ENCODE peak calls at places on chromosomes 11 and 22, in eight cellular contexts. One of them, this sample, is unnamed.

GRCh38 chr11:3340025-3340424 is 38.9 kb downstream of the ZNF195 start:
- DNase-seq in SJSA1: peak; percentile 59
- DNase-seq in cardiac muscle cell: peak; percentile 71
- DNase-seq in ovary: no peak
- DNase-seq in mucosa of descending colon: no peak
- DNase-seq in endothelial cell of umbilical vein: peak; percentile 47
- DNase-seq in fibroblast of lung: peak; percentile 59
- DNase-seq in neural progenitor cell: no peak
- DNase-seq in this sample: no peak

GRCh38 chr22:41830174-41830573 is 2.7 kb upstream of the SREBF2 start:
- DNase-seq in SJSA1: no peak
- DNase-seq in cardiac muscle cell: no peak
- DNase-seq in ovary: no peak
- DNase-seq in mucosa of descending colon: no peak
- DNase-seq in endothelial cell of umbilical vein: no peak
- DNase-seq in fibroblast of lung: no peak
- DNase-seq in neural progenitor cell: no peak
- DNase-seq in this sample: no peak

GRCh38 chr11:96075532-96075959 is 151.6 kb upstream of the MTMR2 start:
- DNase-seq in SJSA1: no peak
- DNase-seq in cardiac muscle cell: no peak
- DNase-seq in ovary: no peak
- DNase-seq in mucosa of descending colon: no peak
- DNase-seq in endothelial cell of umbilical vein: no peak
- DNase-seq in fibroblast of lung: no peak
- DNase-seq in neural progenitor cell: no peak
- DNase-seq in this sample: no peak

GRCh38 chr11:50182486-50182885 is 149.8 kb downstream of the OR4C45 start:
- DNase-seq in SJSA1: no peak
- DNase-seq in cardiac muscle cell: no peak
- DNase-seq in ovary: no peak
- DNase-seq in mucosa of descending colon: no peak
- DNase-seq in endothelial cell of umbilical vein: no peak
- DNase-seq in fibroblast of lung: no peak
- DNase-seq in neural progenitor cell: no peak
- DNase-seq in this sample: no peak

GRCh38 chr11:64051297-64051696 is 15.6 kb downstream of the FLRT1 start:
- DNase-seq in SJSA1: no peak
- DNase-seq in cardiac muscle cell: no peak
- DNase-seq in ovary: no peak
- DNase-seq in mucosa of descending colon: no peak
- DNase-seq in endothelial cell of umbilical vein: no peak
- DNase-seq in fibroblast of lung: no peak
- DNase-seq in neural progenitor cell: no peak
- DNase-seq in this sample: no peak

GRCh38 chr11:80980221-80980620 is 1539.4 kb upstream of the TENM4 start:
- DNase-seq in SJSA1: no peak
- DNase-seq in cardiac muscle cell: no peak
- DNase-seq in ovary: no peak
- DNase-seq in mucosa of descending colon: no peak
- DNase-seq in endothelial cell of umbilical vein: peak; percentile 57
- DNase-seq in fibroblast of lung: peak; percentile 28
- DNase-seq in neural progenitor cell: no peak
- DNase-seq in this sample: no peak

GRCh38 chr11:126082251-126083109 is 19.8 kb upstream of the CDON start:
- DNase-seq in SJSA1: no peak
- DNase-seq in cardiac muscle cell: no peak
- DNase-seq in ovary: no peak
- DNase-seq in mucosa of descending colon: no peak
- DNase-seq in endothelial cell of umbilical vein: no peak
- DNase-seq in fibroblast of lung: no peak
- DNase-seq in neural progenitor cell: peak; percentile 54
- DNase-seq in this sample: no peak

GRCh38 chr11:12577746-12578644 is 96.2 kb upstream of the TEAD1 start:
- DNase-seq in SJSA1: no peak
- DNase-seq in cardiac muscle cell: no peak
- DNase-seq in ovary: no peak
- DNase-seq in mucosa of descending colon: no peak
- DNase-seq in endothelial cell of umbilical vein: no peak
- DNase-seq in fibroblast of lung: no peak
- DNase-seq in neural progenitor cell: peak; percentile 42
- DNase-seq in this sample: no peak

GRCh38 chr11:7160814-7161489 is 72.2 kb downstream of the RBMXL2 start:
- DNase-seq in SJSA1: no peak
- DNase-seq in cardiac muscle cell: no peak
- DNase-seq in ovary: no peak
- DNase-seq in mucosa of descending colon: no peak
- DNase-seq in endothelial cell of umbilical vein: no peak
- DNase-seq in fibroblast of lung: no peak
- DNase-seq in neural progenitor cell: no peak
- DNase-seq in this sample: no peak

GRCh38 chr11:76626921-76627391 is 43.6 kb downstream of the LRRC32 start:
- DNase-seq in SJSA1: peak; percentile 39
- DNase-seq in cardiac muscle cell: peak; percentile 63
- DNase-seq in ovary: no peak
- DNase-seq in mucosa of descending colon: no peak
- DNase-seq in endothelial cell of umbilical vein: no peak
- DNase-seq in fibroblast of lung: no peak
- DNase-seq in neural progenitor cell: no peak
- DNase-seq in this sample: no peak

GRCh38 chr22:17896552-17896951 is 122.3 kb upstream of the BID start:
- DNase-seq in SJSA1: no peak
- DNase-seq in cardiac muscle cell: peak; percentile 27
- DNase-seq in ovary: no peak
- DNase-seq in mucosa of descending colon: no peak
- DNase-seq in endothelial cell of umbilical vein: no peak
- DNase-seq in fibroblast of lung: peak; percentile 52
- DNase-seq in neural progenitor cell: peak; percentile 69
- DNase-seq in this sample: no peak

GRCh38 chr11:129951201-129951882 is 51.3 kb downstream of the PRDM10 start:
- DNase-seq in SJSA1: no peak
- DNase-seq in cardiac muscle cell: peak; percentile 41
- DNase-seq in ovary: no peak
- DNase-seq in mucosa of descending colon: no peak
- DNase-seq in endothelial cell of umbilical vein: no peak
- DNase-seq in fibroblast of lung: no peak
- DNase-seq in neural progenitor cell: no peak
- DNase-seq in this sample: no peak

GRCh38 chr22:28930357-28931007 is 47.1 kb downstream of the ZNRF3 start:
- DNase-seq in SJSA1: no peak
- DNase-seq in cardiac muscle cell: peak; percentile 47
- DNase-seq in ovary: no peak
- DNase-seq in mucosa of descending colon: no peak
- DNase-seq in endothelial cell of umbilical vein: peak; percentile 55
- DNase-seq in fibroblast of lung: no peak
- DNase-seq in neural progenitor cell: peak; percentile 30
- DNase-seq in this sample: no peak

GRCh38 chr11:115338476-115338875 is 165.7 kb downstream of the CADM1 start:
- DNase-seq in SJSA1: no peak
- DNase-seq in cardiac muscle cell: peak; percentile 40
- DNase-seq in ovary: no peak
- DNase-seq in mucosa of descending colon: no peak
- DNase-seq in endothelial cell of umbilical vein: no peak
- DNase-seq in fibroblast of lung: peak; percentile 23
- DNase-seq in neural progenitor cell: no peak
- DNase-seq in this sample: no peak

GRCh38 chr11:90757851-90758494 is 535.1 kb upstream of the CHORDC1 start:
- DNase-seq in SJSA1: no peak
- DNase-seq in cardiac muscle cell: no peak
- DNase-seq in ovary: no peak
- DNase-seq in mucosa of descending colon: no peak
- DNase-seq in endothelial cell of umbilical vein: no peak
- DNase-seq in fibroblast of lung: no peak
- DNase-seq in neural progenitor cell: no peak
- DNase-seq in this sample: no peak

GRCh38 chr22:29665486-29665885 is 54.3 kb upstream of the CABP7 start:
- DNase-seq in SJSA1: no peak
- DNase-seq in cardiac muscle cell: no peak
- DNase-seq in ovary: no peak
- DNase-seq in mucosa of descending colon: no peak
- DNase-seq in endothelial cell of umbilical vein: no peak
- DNase-seq in fibroblast of lung: no peak
- DNase-seq in neural progenitor cell: no peak
- DNase-seq in this sample: no peak

GRCh38 chr22:49586244-49586748 is 241.4 kb downstream of the BRD1 start:
- DNase-seq in SJSA1: no peak
- DNase-seq in cardiac muscle cell: no peak
- DNase-seq in ovary: no peak
- DNase-seq in mucosa of descending colon: no peak
- DNase-seq in endothelial cell of umbilical vein: peak; percentile 2
- DNase-seq in fibroblast of lung: no peak
- DNase-seq in neural progenitor cell: no peak
- DNase-seq in this sample: peak; percentile 29
- H3K9me3 ChIP-seq in SJSA1: peaks cover 6% of the 10 kb centered on the region
- H3K9me3 ChIP-seq in cardiac muscle cell: no peaks in the 10 kb centered on the region
- H3K9me3 ChIP-seq in ovary: no peaks in the 10 kb centered on the region
- H3K9me3 ChIP-seq in mucosa of descending colon: no peaks in the 10 kb centered on the region
- H3K9me3 ChIP-seq in endothelial cell of umbilical vein: no peaks in the 10 kb centered on the region
- H3K9me3 ChIP-seq in fibroblast of lung: no peaks in the 10 kb centered on the region
- H3K9me3 ChIP-seq in neural progenitor cell: no peaks in the 10 kb centered on the region
- H3K9me3 ChIP-seq in this sample: no peaks in the 10 kb centered on the region

DNA sequence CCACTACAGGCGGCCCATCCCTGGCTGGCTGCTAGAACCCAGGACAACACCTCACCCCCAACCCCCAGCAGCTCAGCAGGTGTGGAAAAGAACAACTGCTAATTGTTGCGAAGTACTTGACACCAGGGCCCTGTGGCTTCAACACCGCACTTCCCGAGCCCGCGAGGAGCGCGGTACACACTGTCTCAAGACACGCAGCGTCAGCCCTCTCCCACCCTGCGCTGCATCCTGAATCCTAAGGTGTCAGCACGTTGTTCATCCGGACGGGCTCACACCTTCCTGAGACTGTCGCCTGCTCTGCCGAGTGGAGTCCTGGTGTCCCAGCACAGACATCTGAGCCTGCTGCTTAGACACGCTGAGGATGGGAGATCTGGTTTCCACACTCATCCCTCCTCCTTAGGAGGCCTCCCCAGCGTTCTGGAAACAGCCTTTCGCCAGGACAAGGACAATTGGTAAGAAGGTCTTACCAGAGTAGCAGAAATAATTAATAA is 1336.2 kb downstream of the BRD1 start:
- DNase-seq in SJSA1: no peak
- DNase-seq in cardiac muscle cell: no peak
- DNase-seq in ovary: no peak
- DNase-seq in mucosa of descending colon: no peak
- DNase-seq in endothelial cell of umbilical vein: no peak
- DNase-seq in fibroblast of lung: no peak
- DNase-seq in neural progenitor cell: peak; percentile 47
- DNase-seq in this sample: no peak
- H3K9me3 ChIP-seq in SJSA1: peaks cover 4% of the 10 kb centered on the region
- H3K9me3 ChIP-seq in cardiac muscle cell: no peaks in the 10 kb centered on the region
- H3K9me3 ChIP-seq in ovary: no peaks in the 10 kb centered on the region
- H3K9me3 ChIP-seq in mucosa of descending colon: no peaks in the 10 kb centered on the region
- H3K9me3 ChIP-seq in endothelial cell of umbilical vein: no peaks in the 10 kb centered on the region
- H3K9me3 ChIP-seq in fibroblast of lung: no peaks in the 10 kb centered on the region
- H3K9me3 ChIP-seq in neural progenitor cell: no peaks in the 10 kb centered on the region
- H3K9me3 ChIP-seq in this sample: no peaks in the 10 kb centered on the region

GRCh38 chr11:11076879-11077278 is 219.0 kb upstream of the ZBED5 start:
- DNase-seq in SJSA1: no peak
- DNase-seq in cardiac muscle cell: no peak
- DNase-seq in ovary: no peak
- DNase-seq in mucosa of descending colon: no peak
- DNase-seq in endothelial cell of umbilical vein: no peak
- DNase-seq in fibroblast of lung: no peak
- DNase-seq in neural progenitor cell: no peak
- DNase-seq in this sample: no peak

GRCh38 chr11:11073996-11074395 is 216.1 kb upstream of the ZBED5 start:
- DNase-seq in SJSA1: no peak
- DNase-seq in cardiac muscle cell: no peak
- DNase-seq in ovary: no peak
- DNase-seq in mucosa of descending colon: no peak
- DNase-seq in endothelial cell of umbilical vein: no peak
- DNase-seq in fibroblast of lung: no peak
- DNase-seq in neural progenitor cell: no peak
- DNase-seq in this sample: no peak

GRCh38 chr11:11074686-11075370 is 217.0 kb upstream of the ZBED5 start:
- DNase-seq in SJSA1: no peak
- DNase-seq in cardiac muscle cell: no peak
- DNase-seq in ovary: no peak
- DNase-seq in mucosa of descending colon: no peak
- DNase-seq in endothelial cell of umbilical vein: no peak
- DNase-seq in fibroblast of lung: no peak
- DNase-seq in neural progenitor cell: no peak
- DNase-seq in this sample: no peak

GRCh38 chr11:11076276-11076675 is 218.4 kb upstream of the ZBED5 start:
- DNase-seq in SJSA1: no peak
- DNase-seq in cardiac muscle cell: no peak
- DNase-seq in ovary: no peak
- DNase-seq in mucosa of descending colon: no peak
- DNase-seq in endothelial cell of umbilical vein: no peak
- DNase-seq in fibroblast of lung: no peak
- DNase-seq in neural progenitor cell: no peak
- DNase-seq in this sample: no peak

DNA sequence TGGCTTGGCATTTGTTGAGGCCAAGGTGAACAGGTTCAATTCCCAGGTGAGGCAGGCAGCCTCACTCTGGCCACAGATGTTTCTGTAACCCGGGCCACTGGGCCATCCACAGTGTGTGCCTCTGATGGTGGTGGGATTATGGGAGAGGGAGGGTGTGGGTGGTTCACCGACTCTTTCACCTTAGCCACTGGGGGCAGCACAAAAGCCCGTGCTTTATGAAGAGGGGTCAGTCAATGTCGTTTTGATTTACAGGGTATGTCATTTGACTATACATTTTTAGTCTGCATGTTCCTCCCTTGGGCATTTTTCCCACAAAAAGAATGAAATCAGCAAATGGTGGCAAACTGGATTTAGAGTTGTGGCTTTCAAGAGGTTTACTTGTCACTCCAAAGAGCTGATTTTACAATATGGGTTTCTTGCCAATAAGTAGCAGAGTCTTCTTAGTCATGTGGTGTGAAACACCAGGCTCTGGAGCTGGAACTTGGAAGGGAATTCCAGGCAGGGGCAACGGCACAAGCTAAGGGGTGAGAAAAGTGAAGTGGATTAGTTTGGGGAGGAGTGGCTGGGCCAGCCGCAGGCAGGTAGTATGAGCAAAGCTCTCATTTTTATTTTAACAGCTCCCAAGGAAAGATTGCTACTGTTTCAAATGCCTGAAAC is 217.8 kb upstream of the ZBED5 start:
- DNase-seq in SJSA1: no peak
- DNase-seq in cardiac muscle cell: no peak
- DNase-seq in ovary: no peak
- DNase-seq in mucosa of descending colon: no peak
- DNase-seq in endothelial cell of umbilical vein: no peak
- DNase-seq in fibroblast of lung: no peak
- DNase-seq in neural progenitor cell: no peak
- DNase-seq in this sample: no peak
- H3K9me3 ChIP-seq in SJSA1: no peaks in the 10 kb centered on the region
- H3K9me3 ChIP-seq in cardiac muscle cell: no peaks in the 10 kb centered on the region
- H3K9me3 ChIP-seq in ovary: no peaks in the 10 kb centered on the region
- H3K9me3 ChIP-seq in mucosa of descending colon: no peaks in the 10 kb centered on the region
- H3K9me3 ChIP-seq in endothelial cell of umbilical vein: no peaks in the 10 kb centered on the region
- H3K9me3 ChIP-seq in fibroblast of lung: no peaks in the 10 kb centered on the region
- H3K9me3 ChIP-seq in neural progenitor cell: no peaks in the 10 kb centered on the region
- H3K9me3 ChIP-seq in this sample: no peaks in the 10 kb centered on the region

DNA sequence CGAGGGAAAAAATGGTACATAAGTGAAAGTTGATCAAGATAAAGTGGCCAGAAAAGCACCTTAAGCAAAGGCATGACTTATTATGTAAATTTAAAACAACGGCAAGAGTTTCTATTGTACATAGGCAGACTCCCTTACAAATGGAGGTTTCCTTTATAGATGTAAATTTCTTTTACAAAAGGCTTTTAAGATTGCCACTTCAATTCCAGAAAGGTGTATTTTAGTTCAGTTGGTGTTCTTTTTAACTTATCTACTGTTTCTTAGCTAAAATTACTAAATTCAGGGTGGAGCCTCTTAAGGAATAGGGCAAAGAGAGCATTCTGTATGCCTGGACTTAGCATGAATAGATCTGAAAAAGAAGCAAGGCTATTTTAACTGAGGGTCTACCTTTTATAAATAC is 24.9 kb upstream of the GNAZ start:
- DNase-seq in SJSA1: no peak
- DNase-seq in cardiac muscle cell: no peak
- DNase-seq in ovary: no peak
- DNase-seq in mucosa of descending colon: no peak
- DNase-seq in endothelial cell of umbilical vein: no peak
- DNase-seq in fibroblast of lung: no peak
- DNase-seq in neural progenitor cell: no peak
- DNase-seq in this sample: no peak
- H3K9me3 ChIP-seq in SJSA1: no peaks in the 10 kb centered on the region
- H3K9me3 ChIP-seq in cardiac muscle cell: no peaks in the 10 kb centered on the region
- H3K9me3 ChIP-seq in ovary: no peaks in the 10 kb centered on the region
- H3K9me3 ChIP-seq in mucosa of descending colon: peaks cover 9% of the 10 kb centered on the region
- H3K9me3 ChIP-seq in endothelial cell of umbilical vein: no peaks in the 10 kb centered on the region
- H3K9me3 ChIP-seq in fibroblast of lung: no peaks in the 10 kb centered on the region
- H3K9me3 ChIP-seq in neural progenitor cell: no peaks in the 10 kb centered on the region
- H3K9me3 ChIP-seq in this sample: peaks cover 8% of the 10 kb centered on the region

This sample was measured in CD4-positive, alpha-beta T cell.